ENCODE peak calls at places on chromosome 12, in eight cellular contexts. F is ACHN; V is HepG2; Z is iris pigment epithelial cell; R is activated naive CD4-positive, alpha-beta T cell treated with Interleukin-2 at 50 U/mL for 16 hours; E is AML-193; T is myocyte; B is cerebellar cortex. X is an unnamed sample.

GRCh38 chr12:101924647-101925046 is 47.3 kb downstream of the DRAM1 start:
- DNase-seq in V (no peak), F (no peak), T (peak; percentile 46), E (no peak), R (no peak), B (no peak), Z (peak; percentile 48), X (no peak)

GRCh38 chr12:50689437-50689836 is 74.5 kb upstream of the ATF1 start:
- DNase-seq in V (no peak), F (no peak), B (no peak), E (no peak), Z (peak; percentile 26), R (no peak), T (no peak), X (no peak)

GRCh38 chr12:69055706-69056105 is 122.7 kb upstream of the CPM start:
- DNase-seq in E (peak; percentile 37), T (no peak), R (no peak), Z (no peak), V (no peak), F (no peak), B (no peak), X (no peak)

GRCh38 chr12:10722502-10722904 is 620 bp downstream of the YBX3 start:
- DNase-seq in V (peak; percentile 19), E (no peak), T (no peak), B (no peak), F (peak; percentile 80), R (peak; percentile 52), Z (peak; percentile 69), X (peak; percentile 34)

GRCh38 chr12:64781374-64782029 is 22.3 kb upstream of the GNS start:
- DNase-seq in E (no peak), R (no peak), V (no peak), T (no peak), B (no peak), F (no peak), Z (no peak), X (no peak)

GRCh38 chr12:6688543-6688999 is 604 bp downstream of the ZNF384 start:
- DNase-seq in V (no peak), E (no peak), R (peak; percentile 43), T (no peak), Z (no peak), F (peak; percentile 59), B (no peak), X (peak; percentile 57)

GRCh38 chr12:93314177-93314497 is 63.6 kb upstream of the NUDT4 start:
- DNase-seq in F (no peak), Z (no peak), V (no peak), R (no peak), T (no peak), E (no peak), B (no peak), X (no peak)

GRCh38 chr12:111953455-111953854 is 59.5 kb downstream of the TMEM116 start:
- DNase-seq in V (peak; percentile 33), Z (peak; percentile 31), E (no peak), R (no peak), T (peak; percentile 18), B (no peak), F (no peak), X (no peak)

GRCh38 chr12:49636979-49637378 is 13.6 kb downstream of the PRPF40B start:
- DNase-seq in V (peak; percentile 58), F (peak; percentile 74), E (peak; percentile 67), T (peak; percentile 71), Z (peak; percentile 75), B (peak; percentile 91), R (peak; percentile 53), X (peak; percentile 60)

GRCh38 chr12:54561164-54561563 is 11.8 kb downstream of the PDE1B start:
- DNase-seq in E (no peak), F (no peak), B (no peak), R (no peak), V (no peak), T (no peak), Z (no peak), X (no peak)